ENCODE peak calls at places on chromosomes 11 and 22, in eight cellular contexts. V is H54; P is activated CD4-positive, alpha-beta T cell treated with anti-CD3 and anti-CD28 coated beads for 4 hours; Y is astrocyte of the hippocampus; I is mammary epithelial cell; W is retina; C is HuH-7; X is T-helper 1 cell. F is an unnamed sample.

GRCh38 chr11:11143849-11144248 is 209.2 kb downstream of the CSNK2A3 start:
- DNase-seq in W (no peak), C (no peak), P (no peak), I (no peak), V (no peak), Y (no peak), X (no peak), F (no peak)

GRCh38 chr11:124670732-124671131 is 2.8 kb downstream of the SIAE start:
- DNase-seq in X (no peak), W (no peak), Y (no peak), I (no peak), V (no peak), P (peak), C (no peak), F (peak)

GRCh38 chr11:36566407-36567053 is 1.3 kb upstream of the RAG1 start:
- DNase-seq in W (no peak), C (no peak), X (no peak), P (no peak), V (no peak), Y (no peak), I (no peak), F (no peak)

GRCh38 chr11:95884364-95884763 is 39.5 kb downstream of the MTMR2 start:
- DNase-seq in P (no peak), Y (peak), V (no peak), C (no peak), I (peak), X (no peak), W (no peak), F (no peak)

GRCh38 chr11:68998390-68998911 is 14.6 kb downstream of the MRGPRF start:
- DNase-seq in X (no peak), C (no peak), P (no peak), W (peak), Y (peak), V (no peak), I (no peak), F (no peak)

GRCh38 chr11:17986007-17986710 is 26.7 kb downstream of the SERGEF start:
- DNase-seq in P (no peak), I (peak), Y (peak), W (peak), X (no peak), C (no peak), V (peak), F (no peak)

GRCh38 chr11:103378931-103379330 is 269.7 kb downstream of the DYNC2H1 start:
- DNase-seq in C (no peak), W (no peak), P (no peak), X (no peak), I (no peak), V (no peak), Y (no peak), F (no peak)

GRCh38 chr22:34045311-34045710 is 125.0 kb upstream of the LARGE1 start:
- DNase-seq in X (no peak), C (no peak), Y (no peak), I (peak), V (no peak), P (no peak), W (no peak), F (no peak)

GRCh38 chr22:33270596-33270995 is 212.4 kb upstream of the SYN3 start:
- DNase-seq in Y (no peak), P (no peak), X (no peak), V (no peak), I (no peak), C (no peak), W (no peak), F (no peak)

GRCh38 chr11:6516865-6517264 is 19.8 kb downstream of the DNHD1 start:
- DNase-seq in W (no peak), C (no peak), P (no peak), I (no peak), V (no peak), X (no peak), Y (no peak), F (no peak)

GRCh38 chr22:50300620-50301257 is 6.7 kb downstream of the PLXNB2 start:
- DNase-seq in P (no peak), W (no peak), I (no peak), C (no peak), V (no peak), Y (no peak), X (no peak), F (no peak)

GRCh38 chr11:102110761-102111010 is 439 bp downstream of the YAP1 start:
- DNase-seq in C (no peak), I (no peak), X (no peak), P (no peak), V (no peak), W (peak), Y (no peak), F (no peak)

GRCh38 chr22:49026476-49027121 is 801.1 kb downstream of the BRD1 start:
- DNase-seq in C (no peak), Y (no peak), X (no peak), I (no peak), V (no peak), W (peak), P (no peak), F (no peak)

GRCh38 chr22:23774922-23775436 is 2.3 kb downstream of the MMP11 start:
- DNase-seq in I (no peak), P (no peak), W (no peak), Y (peak), C (no peak), V (no peak), X (no peak), F (no peak)

GRCh38 chr11:27718853-27719574 is 18.8 kb upstream of the BDNF start:
- DNase-seq in I (no peak), P (no peak), X (no peak), W (peak), Y (peak), C (no peak), V (peak), F (no peak)

GRCh38 chr22:24938741-24939341 is 7.7 kb downstream of the LHFPL7 start:
- DNase-seq in Y (peak), X (no peak), W (peak), C (peak), P (peak), I (peak), V (no peak), F (no peak)

GRCh38 chr11:57417056-57417455 is 9.9 kb downstream of the SLC43A3 start:
- DNase-seq in W (no peak), V (no peak), C (no peak), X (no peak), P (no peak), I (no peak), Y (peak), F (no peak)

GRCh38 chr11:44999068-44999467 is 48.4 kb upstream of the TP53I11 start:
- DNase-seq in C (no peak), I (no peak), W (no peak), X (no peak), V (no peak), Y (no peak), P (no peak), F (no peak)

GRCh38 chr11:2216400-2217064 is 44.9 kb upstream of the TH start:
- DNase-seq in Y (no peak), W (no peak), P (no peak), X (no peak), V (no peak), C (no peak), I (no peak), F (no peak)

GRCh38 chr22:28407645-28408044 is 272.0 kb downstream of the TTC28 start:
- DNase-seq in C (no peak), W (no peak), I (no peak), Y (no peak), X (no peak), V (no peak), P (no peak), F (no peak)

GRCh38 chr11:2095198-2095520 is 44.0 kb downstream of the IGF2 start:
- DNase-seq in V (no peak), P (no peak), W (no peak), X (no peak), C (no peak), Y (no peak), I (no peak), F (no peak)

GRCh38 chr11:2293396-2294339 is 8.1 kb downstream of the C11orf21 start:
- DNase-seq in W (no peak), Y (no peak), I (no peak), C (no peak), V (no peak), X (no peak), P (no peak), F (no peak)

GRCh38 chr11:72026029-72026428 is 27.3 kb downstream of the IL18BP start:
- DNase-seq in V (no peak), W (no peak), Y (no peak), P (no peak), C (no peak), I (no peak), X (no peak), F (no peak)

GRCh38 chr11:66326261-66327111 is 9.6 kb upstream of the CD248 start:
- DNase-seq in C (no peak), Y (peak), P (no peak), X (no peak), W (peak), V (peak), I (no peak), F (no peak)

GRCh38 chr11:64373598-64373974 is 14.6 kb downstream of the RPS6KA4 start:
- DNase-seq in V (no peak), Y (no peak), I (no peak), C (no peak), X (no peak), W (no peak), P (no peak), F (no peak)

GRCh38 chr11:58787903-58788302 is 56.2 kb upstream of the GLYAT start:
- DNase-seq in Y (peak), P (no peak), W (no peak), I (peak), V (peak), X (no peak), C (no peak), F (no peak)

F was measured in naive thymus-derived CD4-positive, alpha-beta T cell.